ENCODE peak calls at places on chromosomes 16 and 17, in four cellular contexts. A, Q, J and C are unnamed samples.

GRCh38 chr16:54462151-54462651 is 175.6 kb upstream of the IRX3 start:
- DNase-seq in A (no peak), Q (no peak), J (no peak), C (no peak)

GRCh38 chr17:5468075-5468473 is 708 bp downstream of the DHX33 start:
- DNase-seq in A (no peak), Q (peak), J (no peak), C (no peak)

GRCh38 chr16:53982631-53983042 is 278.7 kb downstream of the FTO start:
- DNase-seq in A (no peak), Q (no peak), J (no peak), C (no peak)

GRCh38 chr17:78355045-78355641 is 4.7 kb downstream of the SOCS3 start:
- DNase-seq in A (peak), Q (no peak), J (no peak), C (no peak)

GRCh38 chr17:79854080-79854861 is 15.0 kb upstream of the CBX4 start:
- DNase-seq in A (no peak), Q (no peak), J (no peak), C (no peak)

GRCh38 chr17:81983639-81984373 is 6.4 kb downstream of the ASPSCR1 start:
- DNase-seq in A (no peak), Q (no peak), J (no peak), C (no peak)

GRCh38 chr16:21611178-21611545 is 11.8 kb downstream of the METTL9 start:
- DNase-seq in A (no peak), Q (no peak), J (no peak), C (no peak)

GRCh38 chr17:65290616-65291015 is 153.4 kb downstream of the RGS9 start:
- DNase-seq in A (no peak), Q (no peak), J (no peak), C (no peak)

GRCh38 chr16:62907562-62907961 is 871.3 kb upstream of the CDH8 start:
- DNase-seq in A (no peak), Q (no peak), J (no peak), C (no peak)

GRCh38 chr17:12664894-12665262 is 812 bp upstream of the MYOCD start:
- DNase-seq in A (no peak), Q (no peak), J (no peak), C (no peak)

GRCh38 chr17:58995247-58995940 is 111.3 kb downstream of the TRIM37 start:
- DNase-seq in A (no peak), Q (no peak), J (no peak), C (no peak)